ENCODE peak calls at places on chromosome 16, in eight cellular contexts. O is GM19239; Q is ACHN; T is HT1080; R is astrocyte of the spinal cord; S is CD8-positive, alpha-beta memory T cell; P is left ventricle myocardium inferior; A is activated T-cell treated with anti-CD3 and anti-CD28 coated beads, Interleukin-2, amount 50 U/mL, for 72 hours. X is an unnamed sample.
A peak's percentile ranks its signal among the peaks of the same experiment; 100 is the strongest.

GRCh38 chr16:89827383-89828198 is 684 bp upstream of the SPIRE2 start:
- DNase-seq in O (no peak), Q (peak; percentile 82), T (peak; percentile 50), R (peak; percentile 51), S (no peak), P (peak; percentile 46), A (no peak), X (peak; percentile 74)

GRCh38 chr16:83727018-83727417 is 80.8 kb upstream of the HSBP1 start:
- DNase-seq in O (no peak), Q (no peak), T (peak; percentile 67), R (peak; percentile 83), S (no peak), P (no peak), A (no peak), X (no peak)

GRCh38 chr16:85664580-85665372 is 24.0 kb downstream of the GINS2 start:
- DNase-seq in O (no peak), Q (no peak), T (no peak), R (no peak), S (no peak), P (no peak), A (no peak), X (peak; percentile 29)

GRCh38 chr16:64983983-64984382 is 137.9 kb downstream of the CDH11 start:
- DNase-seq in O (no peak), Q (peak; percentile 71), T (peak; percentile 54), R (peak; percentile 87), S (no peak), P (no peak), A (no peak), X (no peak)

GRCh38 chr16:48383877-48384304 is 1.3 kb downstream of the SIAH1 start:
- DNase-seq in O (no peak), Q (peak; percentile 63), T (peak; percentile 10), R (peak; percentile 42), S (no peak), P (no peak), A (no peak), X (no peak)

GRCh38 chr16:15900357-15900756 is 12.0 kb upstream of the CEP20 start:
- DNase-seq in O (no peak), Q (no peak), T (no peak), R (no peak), S (no peak), P (no peak), A (no peak), X (no peak)

GRCh38 chr16:49786926-49787557 is 68.9 kb downstream of the ZNF423 start:
- DNase-seq in O (no peak), Q (no peak), T (no peak), R (no peak), S (no peak), P (no peak), A (no peak), X (no peak)

GRCh38 chr16:2836646-2837508 is 6.8 kb downstream of the ZG16B start:
- DNase-seq in O (no peak), Q (peak; percentile 29), T (no peak), R (peak; percentile 16), S (no peak), P (no peak), A (no peak), X (no peak)

GRCh38 chr16:19307587-19308241 is 22.2 kb downstream of the CLEC19A start:
- DNase-seq in O (no peak), Q (peak; percentile 46), T (no peak), R (no peak), S (no peak), P (no peak), A (no peak), X (no peak)

GRCh38 chr16:9791566-9791965 is 390.7 kb downstream of the GRIN2A start:
- DNase-seq in O (no peak), Q (no peak), T (no peak), R (no peak), S (no peak), P (no peak), A (no peak), X (no peak)

GRCh38 chr16:7646831-7647230 is 314.2 kb downstream of the RBFOX1 start:
- DNase-seq in O (no peak), Q (no peak), T (no peak), R (no peak), S (no peak), P (no peak), A (no peak), X (no peak)

GRCh38 chr16:10923650-10924214 is 18.5 kb downstream of the DEXI start:
- DNase-seq in O (no peak), Q (no peak), T (no peak), R (no peak), S (no peak), P (peak; percentile 83), A (no peak), X (peak; percentile 91)

GRCh38 chr16:57604177-57604576 is 24.3 kb upstream of the ADGRG1 start:
- DNase-seq in O (no peak), Q (no peak), T (no peak), R (no peak), S (no peak), P (no peak), A (no peak), X (no peak)

GRCh38 chr16:14436410-14436955 is 193.6 kb downstream of the PARN start:
- DNase-seq in O (no peak), Q (no peak), T (no peak), R (peak; percentile 25), S (no peak), P (no peak), A (peak; percentile 4), X (no peak)

GRCh38 chr16:1770328-1771071 is 843 bp downstream of the NME3 start:
- DNase-seq in O (peak; percentile 66), Q (peak; percentile 39), T (no peak), R (peak; percentile 50), S (peak; percentile 53), P (peak; percentile 62), A (peak; percentile 64), X (peak; percentile 79)

GRCh38 chr16:21302454-21302853 is 24.4 kb upstream of the CRYM start:
- DNase-seq in O (no peak), Q (peak; percentile 45), T (no peak), R (no peak), S (no peak), P (no peak), A (no peak), X (no peak)

GRCh38 chr16:57995721-57996405 is 4.6 kb downstream of the ZNF319 start:
- DNase-seq in O (no peak), Q (no peak), T (no peak), R (no peak), S (no peak), P (no peak), A (no peak), X (no peak)

GRCh38 chr16:53457670-53458069 is 23.4 kb downstream of the RBL2 start:
- DNase-seq in O (peak; percentile 70), Q (peak; percentile 24), T (peak; percentile 62), R (peak; percentile 15), S (peak; percentile 64), P (no peak), A (peak; percentile 71), X (no peak)

X was measured in Right ventricle myocardium superior.